ENCODE peak calls at places on chromosomes 12 and 14, in nine cellular contexts. X is fibroblast of lung, P is pancreas, T is tibial artery, O is esophagus squamous epithelium, R is upper lobe of right lung, F is spleen, J is psoas muscle, G is testis. I is an unnamed sample.

GRCh38 chr12:23523339-23523738 is 426.1 kb downstream of the SOX5 start:
- DNase-seq in X (no peak), P (no peak), T (no peak), O (no peak), R (no peak), F (no peak), J (no peak), G (no peak), I (no peak)

GRCh38 chr12:105504286-105504685 is 173.8 kb downstream of the C12orf75 start:
- DNase-seq in X (no peak), P (no peak), T (no peak), O (no peak), R (no peak), F (no peak), J (no peak), G (no peak), I (no peak)

GRCh38 chr14:35973770-35974169 is 147.6 kb downstream of the BRMS1L start:
- DNase-seq in X (no peak), P (no peak), T (no peak), O (no peak), R (no peak), F (no peak), J (no peak), G (no peak), I (no peak)

GRCh38 chr12:93868771-93869170 is 191.6 kb downstream of the CRADD start:
- DNase-seq in X (peak; percentile 70), P (no peak), T (no peak), O (no peak), R (no peak), F (no peak), J (no peak), G (peak; percentile 30), I (no peak)

GRCh38 chr12:19142499-19142898 is 13.0 kb downstream of the PLEKHA5 start:
- DNase-seq in X (no peak), P (no peak), T (no peak), O (no peak), R (no peak), F (no peak), J (no peak), G (no peak), I (no peak)

GRCh38 chr12:75478395-75478794 is 2.2 kb upstream of the GLIPR1 start:
- DNase-seq in X (peak; percentile 60), P (no peak), T (no peak), O (no peak), R (no peak), F (no peak), J (no peak), G (no peak), I (no peak)

GRCh38 chr14:92225731-92226130 is 97.2 kb upstream of the SLC24A4 start:
- DNase-seq in X (no peak), P (no peak), T (no peak), O (no peak), R (no peak), F (no peak), J (no peak), G (no peak), I (no peak)

GRCh38 chr12:126926023-126926600 is 1340.9 kb upstream of the TMEM132C start:
- DNase-seq in X (no peak), P (no peak), T (no peak), O (no peak), R (no peak), F (no peak), J (no peak), G (peak; percentile 27), I (no peak)

GRCh38 chr14:55874785-55875184 is 243.4 kb upstream of the PELI2 start:
- DNase-seq in X (no peak), P (no peak), T (no peak), O (no peak), R (no peak), F (no peak), J (no peak), G (no peak), I (no peak)

GRCh38 chr12:114163766-114164165 is 197.6 kb upstream of the RBM19 start:
- DNase-seq in X (peak; percentile 51), P (no peak), T (no peak), O (no peak), R (no peak), F (no peak), J (no peak), G (no peak), I (no peak)

GRCh38 chr12:88242161-88242925 is 100.2 kb downstream of the TMTC3 start:
- DNase-seq in X (peak; percentile 99), P (no peak), T (no peak), O (no peak), R (no peak), F (no peak), J (peak; percentile 17), G (no peak), I (no peak)

GRCh38 chr12:49962861-49963765 is 1.4 kb downstream of the AQP5 start:
- DNase-seq in X (peak; percentile 18), P (peak; percentile 96), T (peak; percentile 74), O (no peak), R (peak; percentile 90), F (peak; percentile 71), J (peak; percentile 56), G (peak; percentile 49), I (no peak)

GRCh38 chr14:83140756-83141155 is 1607.1 kb upstream of the SEL1L start:
- DNase-seq in X (no peak), P (no peak), T (no peak), O (no peak), R (no peak), F (no peak), J (no peak), G (no peak), I (no peak)

GRCh38 chr12:98399532-98399931 is 115.9 kb upstream of the TMPO start:
- DNase-seq in X (peak; percentile 87), P (no peak), T (no peak), O (no peak), R (no peak), F (no peak), J (no peak), G (no peak), I (no peak)

GRCh38 chr14:64970041-64970440 is 2.1 kb downstream of the RAB15 start:
- DNase-seq in X (no peak), P (no peak), T (no peak), O (no peak), R (peak; percentile 30), F (no peak), J (no peak), G (no peak), I (no peak)

GRCh38 chr14:58815046-58815701 is 177.4 kb downstream of the DACT1 start:
- DNase-seq in X (peak; percentile 87), P (no peak), T (no peak), O (no peak), R (no peak), F (no peak), J (no peak), G (no peak), I (no peak)

GRCh38 chr14:35849122-35849521 is 23.0 kb downstream of the BRMS1L start:
- DNase-seq in X (no peak), P (no peak), T (no peak), O (no peak), R (no peak), F (no peak), J (no peak), G (no peak), I (no peak)

GRCh38 chr14:40058916-40059897 is 627.0 kb upstream of the FBXO33 start:
- DNase-seq in X (no peak), P (no peak), T (no peak), O (no peak), R (no peak), F (no peak), J (no peak), G (no peak), I (no peak)

GRCh38 chr12:23729354-23729753 is 220.1 kb downstream of the SOX5 start:
- DNase-seq in X (peak; percentile 53), P (no peak), T (no peak), O (no peak), R (no peak), F (no peak), J (no peak), G (no peak), I (no peak)

GRCh38 chr12:54222609-54223008 is 33.8 kb upstream of the SMUG1 start:
- DNase-seq in X (peak; percentile 98), P (no peak), T (no peak), O (no peak), R (no peak), F (no peak), J (no peak), G (no peak), I (no peak)

GRCh38 chr14:54681819-54682261 is 114.9 kb downstream of the SAMD4A start:
- DNase-seq in X (peak; percentile 94), P (no peak), T (no peak), O (no peak), R (no peak), F (no peak), J (no peak), G (no peak), I (no peak)

GRCh38 chr14:72986214-72986613 is 40.7 kb downstream of the ZFYVE1 start:
- DNase-seq in X (no peak), P (no peak), T (no peak), O (no peak), R (no peak), F (no peak), J (no peak), G (no peak), I (no peak)

DNA sequence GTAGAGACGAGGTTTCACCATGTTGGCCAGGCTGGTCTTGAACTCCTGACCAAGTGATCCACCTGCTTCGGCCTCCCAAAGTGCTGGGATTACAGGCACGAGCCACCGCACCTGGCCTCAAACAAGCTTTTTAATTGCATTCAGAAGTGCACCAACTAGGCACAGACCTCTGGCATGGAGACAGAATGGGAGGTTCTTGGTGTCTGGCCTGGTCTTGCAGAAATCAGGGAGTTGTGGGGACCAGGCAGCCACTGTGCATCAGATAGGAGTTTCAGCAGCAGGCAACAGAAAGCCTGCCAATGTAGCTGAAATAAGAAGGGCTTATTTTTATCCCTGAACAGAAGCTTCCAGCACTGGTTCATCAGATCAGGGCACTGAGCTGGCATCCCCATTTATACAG is 22.2 kb upstream of the TCL1B start:
- DNase-seq in X (no peak), P (peak; percentile 54), T (no peak), O (no peak), R (no peak), F (no peak), J (no peak), G (peak; percentile 28), I (no peak)
- H3K4me1 ChIP-seq in X (no peaks in the 10 kb centered on the region), P (peaks cover 40% of the 10 kb centered on the region), T (no peaks in the 10 kb centered on the region), O (no peaks in the 10 kb centered on the region), R (no peaks in the 10 kb centered on the region), F (peaks cover 3% of the 10 kb centered on the region), J (no peaks in the 10 kb centered on the region), G (no peaks in the 10 kb centered on the region), I (no peaks in the 10 kb centered on the region)

GRCh38 chr12:64625243-64626077 is 15.2 kb downstream of the RASSF3 start:
- DNase-seq in X (peak; percentile 93), P (peak; percentile 43), T (peak; percentile 91), O (no peak), R (peak; percentile 69), F (no peak), J (peak; percentile 48), G (peak; percentile 74), I (peak; percentile 49)
- H3K4me3 ChIP-seq in X (peak overlapping the region; percentile 52), P (no peak overlapping the region), T (peak overlapping the region; percentile 34), O (no peak overlapping the region), R (peak overlapping the region; percentile 14), F (peak overlapping the region; percentile 29), J (peak overlapping the region; percentile 49), G (no peak overlapping the region), I (peak overlapping the region; percentile 40)

GRCh38 chr12:9134981-9135628 is 19.4 kb upstream of the A2M start:
- DNase-seq in X (no peak), P (no peak), T (no peak), O (no peak), R (peak; percentile 64), F (no peak), J (no peak), G (peak; percentile 24), I (no peak)
- TF ChIP-seq CTCF in X (peak; percentile 59), P (no peak), T (no peak), O (peak; percentile 26), R (peak; percentile 41), F (peak; percentile 24), J (no peak), G (peak; percentile 17), I (no peak)

GRCh38 chr14:23431486-23431885 is 4.0 kb downstream of the MYH7 start:
- DNase-seq in X (no peak), P (no peak), T (peak; percentile 59), O (no peak), R (no peak), F (peak; percentile 59), J (no peak), G (no peak), I (no peak)
- H3K4me1 ChIP-seq in X (no peaks in the 10 kb centered on the region), P (no peaks in the 10 kb centered on the region), T (no peaks in the 10 kb centered on the region), O (no peaks in the 10 kb centered on the region), R (no peaks in the 10 kb centered on the region), F (no peaks in the 10 kb centered on the region), J (peaks cover 8% of the 10 kb centered on the region), G (no peaks in the 10 kb centered on the region), I (no peaks in the 10 kb centered on the region)